ENCODE peak calls at places on chromosome 13, in six cellular contexts. V, X, J, O, K and P are unnamed samples.

GRCh38 chr13:105773887-105774538 is 761.4 kb downstream of the EFNB2 start:
- DNase-seq in V (peak), X (peak), J (no peak), O (no peak), K (peak), P (no peak)

GRCh38 chr13:80215368-80215767 is 125.6 kb downstream of the SPRY2 start:
- DNase-seq in V (no peak), X (no peak), J (no peak), O (no peak), K (no peak), P (no peak)

GRCh38 chr13:31014461-31014860 is 82.0 kb downstream of the TEX26 start:
- DNase-seq in V (no peak), X (no peak), J (no peak), O (no peak), K (no peak), P (no peak)

GRCh38 chr13:33281951-33282595 is 3.5 kb downstream of the STARD13 start:
- DNase-seq in V (no peak), X (no peak), J (no peak), O (no peak), K (peak), P (no peak)

GRCh38 chr13:28181413-28181812 is 43.1 kb downstream of the PAN3 start:
- DNase-seq in V (no peak), X (no peak), J (no peak), O (no peak), K (peak), P (no peak)

GRCh38 chr13:106063591-106064308 is 471.7 kb downstream of the EFNB2 start:
- DNase-seq in V (no peak), X (no peak), J (no peak), O (no peak), K (no peak), P (no peak)

GRCh38 chr13:35465345-35465744 is 11.1 kb downstream of the MAB21L1 start:
- DNase-seq in V (no peak), X (no peak), J (no peak), O (no peak), K (no peak), P (no peak)

GRCh38 chr13:75761373-75761772 is 125.2 kb downstream of the LMO7 start:
- DNase-seq in V (no peak), X (no peak), J (no peak), O (no peak), K (no peak), P (no peak)

GRCh38 chr13:33259296-33259695 is 26.3 kb downstream of the STARD13 start:
- DNase-seq in V (no peak), X (peak), J (no peak), O (no peak), K (no peak), P (no peak)

GRCh38 chr13:28045861-28046260 is 54.5 kb downstream of the FLT3 start:
- DNase-seq in V (no peak), X (no peak), J (no peak), O (no peak), K (no peak), P (no peak)

GRCh38 chr13:32417995-32418394 is 9.9 kb downstream of the N4BP2L1 start:
- DNase-seq in V (no peak), X (no peak), J (no peak), O (no peak), K (no peak), P (no peak)

GRCh38 chr13:110392510-110393233 is 85.6 kb downstream of the COL4A2 start:
- DNase-seq in V (no peak), X (no peak), J (no peak), O (no peak), K (peak), P (no peak)

GRCh38 chr13:25762288-25762687 is 289.5 kb downstream of the SHISA2 start:
- DNase-seq in V (no peak), X (no peak), J (no peak), O (no peak), K (no peak), P (no peak)

GRCh38 chr13:27455331-27455855 is 5.0 kb upstream of the MTIF3 start:
- DNase-seq in V (no peak), X (no peak), J (no peak), O (no peak), K (no peak), P (peak)

GRCh38 chr13:27375686-27376326 is 48.6 kb upstream of the GTF3A start:
- DNase-seq in V (peak), X (peak), J (no peak), O (peak), K (peak), P (peak)

GRCh38 chr13:51894239-51894638 is 32.5 kb downstream of the CCDC70 start:
- DNase-seq in V (no peak), X (no peak), J (no peak), O (no peak), K (no peak), P (no peak)

GRCh38 chr13:46605089-46605488 is 52.1 kb downstream of the LRCH1 start:
- DNase-seq in V (no peak), X (no peak), J (no peak), O (no peak), K (peak), P (no peak)

GRCh38 chr13:97385146-97385545 is 48.8 kb upstream of the RAP2A start:
- DNase-seq in V (no peak), X (no peak), J (no peak), O (no peak), K (no peak), P (no peak)

GRCh38 chr13:111920932-111921705 is 145.8 kb upstream of the SOX1 start:
- DNase-seq in V (no peak), X (no peak), J (no peak), O (no peak), K (no peak), P (no peak)

GRCh38 chr13:21100994-21101757 is 39.8 kb upstream of the LATS2 start:
- DNase-seq in V (no peak), X (peak), J (no peak), O (no peak), K (no peak), P (no peak)

GRCh38 chr13:21100211-21100610 is 38.8 kb upstream of the LATS2 start:
- DNase-seq in V (no peak), X (no peak), J (no peak), O (no peak), K (no peak), P (no peak)

GRCh38 chr13:21106089-21106488 is 44.7 kb upstream of the LATS2 start:
- DNase-seq in V (no peak), X (no peak), J (no peak), O (no peak), K (no peak), P (no peak)

GRCh38 chr13:21101865-21102576 is 40.6 kb upstream of the LATS2 start:
- DNase-seq in V (no peak), X (peak), J (no peak), O (no peak), K (no peak), P (no peak)

GRCh38 chr13:21104199-21105019 is 43.0 kb upstream of the LATS2 start:
- DNase-seq in V (no peak), X (no peak), J (no peak), O (no peak), K (no peak), P (no peak)
- TF ChIP-seq JUN in V (no peak), X (no peak), J (no peak), O (no peak), K (no peak), P (no peak)

GRCh38 chr13:100106005-100106404 is 17.1 kb downstream of the PCCA start:
- DNase-seq in V (no peak), X (no peak), J (no peak), O (no peak), K (no peak), P (no peak)
- TF ChIP-seq JUN in V (no peak), X (no peak), J (no peak), O (no peak), K (no peak), P (no peak)

GRCh38 chr13:95650691-95651090 is 6.2 kb upstream of the DZIP1 start:
- DNase-seq in V (no peak), X (no peak), J (no peak), O (no peak), K (no peak), P (no peak)
- TF ChIP-seq JUN in V (no peak), X (no peak), J (no peak), O (no peak), K (no peak), P (no peak)

DNA sequence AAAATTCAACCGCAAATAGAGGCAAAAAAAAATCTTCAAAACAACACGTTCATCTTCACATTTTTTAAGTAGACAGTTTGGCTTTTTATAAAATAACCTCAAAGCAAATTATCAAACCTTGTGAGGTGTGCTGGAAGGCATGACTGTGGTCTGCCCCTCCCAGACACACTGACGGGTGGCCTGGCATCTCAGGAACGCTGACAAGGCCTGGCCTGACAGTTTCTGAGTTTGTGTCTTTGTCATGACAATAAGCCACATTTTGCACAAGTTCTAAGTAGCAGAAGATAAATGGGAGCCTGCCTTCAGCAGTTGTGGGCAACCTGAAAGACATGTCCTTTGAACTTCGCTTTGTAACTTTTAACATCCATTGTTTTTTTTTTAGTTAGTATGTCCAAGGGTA is 38.5 kb downstream of the SOX21 start:
- DNase-seq in V (no peak), X (no peak), J (no peak), O (no peak), K (no peak), P (peak)
- TF ChIP-seq JUN in V (no peak), X (no peak), J (no peak), O (no peak), K (no peak), P (no peak)

DNA sequence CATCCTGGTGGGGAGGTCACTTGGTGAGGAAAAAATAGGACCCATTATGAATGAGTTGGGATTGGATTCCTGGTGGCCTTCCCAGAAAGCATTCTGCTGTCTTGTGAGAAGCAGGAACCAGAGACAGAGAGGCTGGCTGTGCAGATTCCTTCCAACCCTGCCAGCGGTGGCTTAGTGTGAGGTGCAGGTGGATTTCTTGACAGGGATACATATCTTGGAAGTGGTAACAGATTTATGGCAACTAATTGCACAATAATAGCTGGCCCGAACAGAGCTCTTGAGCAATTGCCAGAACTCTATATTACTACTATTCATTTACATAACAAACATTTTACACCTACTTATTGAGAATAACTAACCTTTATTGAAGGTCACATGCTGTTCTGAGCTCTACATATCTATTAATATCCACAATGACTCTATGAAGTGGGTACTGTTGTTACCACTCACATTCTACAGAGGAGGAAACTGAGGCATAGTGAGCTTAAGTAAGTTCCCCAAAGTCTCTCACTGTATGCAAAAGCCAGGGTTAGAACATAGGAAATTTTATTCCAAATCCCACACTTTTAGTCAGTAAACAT is 173.9 kb upstream of the SERP2 start:
- DNase-seq in V (no peak), X (no peak), J (no peak), O (no peak), K (no peak), P (no peak)
- TF ChIP-seq JUN in V (no peak), X (no peak), J (no peak), O (no peak), K (no peak), P (no peak)